ENCODE peak calls at places on chromosome 1, in eight cellular contexts. U, S, D, C, V, B, F and W are unnamed samples.

GRCh38 chr1:6646499-6647148 is 22.0 kb downstream of the THAP3 start:
- DNase-seq in C (peak), B (no peak), S (peak), U (peak), F (peak), V (peak), D (peak), W (no peak)

GRCh38 chr1:178501705-178502329 is 5.1 kb upstream of the CLEC20A start:
- DNase-seq in S (peak), V (peak), U (peak), D (peak), B (peak), F (no peak), C (peak), W (peak)

GRCh38 chr1:20404466-20404865 is 81.5 kb downstream of the CAMK2N1 start:
- DNase-seq in V (no peak), U (no peak), F (no peak), S (no peak), D (no peak), C (no peak), B (no peak), W (no peak)

GRCh38 chr1:2135425-2135824 is 59.1 kb downstream of the FAAP20 start:
- DNase-seq in F (peak), S (peak), V (no peak), D (peak), C (no peak), B (peak), U (no peak), W (peak)

GRCh38 chr1:6105763-6106162 is 60.1 kb downstream of the KCNAB2 start:
- DNase-seq in U (no peak), F (no peak), C (no peak), S (peak), B (no peak), D (no peak), V (no peak), W (peak)

GRCh38 chr1:159821171-159821867 is 5.4 kb upstream of the SLAMF8 start:
- DNase-seq in S (no peak), C (no peak), U (no peak), B (no peak), F (no peak), V (no peak), D (no peak), W (no peak)

GRCh38 chr1:234326493-234327366 is 46.5 kb upstream of the COA6 start:
- DNase-seq in S (no peak), D (peak), U (peak), B (peak), C (peak), V (peak), F (no peak), W (peak)

GRCh38 chr1:201399352-201400126 is 415 bp upstream of the LAD1 start:
- DNase-seq in U (no peak), D (no peak), C (no peak), V (peak), S (no peak), F (no peak), B (no peak), W (no peak)

GRCh38 chr1:201732351-201732750 is 96.6 kb upstream of the IPO9 start:
- DNase-seq in S (no peak), B (no peak), D (no peak), F (no peak), U (no peak), C (no peak), V (no peak), W (no peak)